ENCODE peak calls at places on chromosomes 1 and 21, in seven cellular contexts. G is immature natural killer cell, Z is iPS DF 6.9, B is tibial nerve, A is ELR, T is Calu3, Y is HCEC 1CT. U is an unnamed sample.

GRCh38 chr1:222995230-222995580 is 147.8 kb downstream of the TLR5 start:
- DNase-seq in A (peak), G (no peak), Z (no peak), T (no peak), Y (no peak), B (no peak), U (no peak)

GRCh38 chr1:1118893-1119220 is 3.0 kb upstream of the C1orf159 start:
- DNase-seq in A (no peak), Z (no peak), Y (no peak), G (no peak), T (no peak), B (no peak), U (no peak)

GRCh38 chr1:246597340-246597739 is 31.1 kb downstream of the CNST start:
- DNase-seq in Y (peak), T (no peak), Z (no peak), G (no peak), B (no peak), A (peak), U (no peak)

GRCh38 chr1:27536767-27537166 is 46.8 kb upstream of the WASF2 start:
- DNase-seq in T (no peak), Z (no peak), A (peak), Y (peak), G (no peak), B (no peak), U (no peak)

GRCh38 chr1:2275796-2276536 is 47.8 kb downstream of the SKI start:
- DNase-seq in B (no peak), G (no peak), A (no peak), Z (no peak), T (no peak), Y (no peak), U (no peak)

GRCh38 chr1:185734929-185735666 is 907 bp downstream of the HMCN1 start:
- DNase-seq in G (no peak), Y (no peak), T (no peak), Z (no peak), B (no peak), A (peak), U (no peak)

GRCh38 chr1:31587720-31588423 is 11.6 kb downstream of the TINAGL1 start:
- DNase-seq in A (peak), Y (no peak), G (no peak), T (peak), B (no peak), Z (no peak), U (no peak)

GRCh38 chr1:6465461-6466005 is 440 bp downstream of the TNFRSF25 start:
- DNase-seq in T (no peak), Y (no peak), A (no peak), Z (no peak), G (no peak), B (no peak), U (peak)

GRCh38 chr1:224759570-224760562 is 143.7 kb downstream of the CNIH3 start:
- DNase-seq in G (no peak), A (no peak), Y (no peak), B (no peak), Z (no peak), T (no peak), U (no peak)

GRCh38 chr1:99669376-99669775 is 23.5 kb downstream of the PALMD start:
- DNase-seq in Z (no peak), G (no peak), B (no peak), T (no peak), Y (no peak), A (no peak), U (no peak)

GRCh38 chr21:25369524-25370300 is 237.6 kb downstream of the MRPL39 start:
- DNase-seq in B (no peak), Z (no peak), A (peak), T (no peak), Y (peak), G (no peak), U (no peak)

GRCh38 chr1:203744008-203744972 is 20.7 kb upstream of the LAX1 start:
- DNase-seq in Z (no peak), A (no peak), G (no peak), Y (no peak), B (peak), T (no peak), U (peak)

GRCh38 chr1:242586355-242586670 is 61.8 kb upstream of the PLD5 start:
- DNase-seq in G (no peak), B (no peak), T (no peak), A (no peak), Y (no peak), Z (no peak), U (no peak)

GRCh38 chr1:180131510-180131909 is 23.2 kb upstream of the QSOX1 start:
- DNase-seq in Z (no peak), G (no peak), A (peak), T (no peak), Y (peak), B (no peak), U (no peak)

GRCh38 chr1:208261874-208262273 is 17.7 kb upstream of the PLXNA2 start:
- DNase-seq in Z (no peak), G (no peak), B (no peak), A (no peak), T (no peak), Y (no peak), U (no peak)

GRCh38 chr1:228037401-228038386 is 30.9 kb downstream of the WNT3A start:
- DNase-seq in G (no peak), A (peak), B (no peak), Y (no peak), Z (no peak), T (peak), U (no peak)

GRCh38 chr1:5501206-5501980 is 490.8 kb downstream of the NPHP4 start:
- DNase-seq in G (no peak), A (no peak), B (no peak), Y (no peak), Z (no peak), T (no peak), U (no peak)

GRCh38 chr1:51636765-51637522 is 20.1 kb downstream of the OSBPL9 start:
- DNase-seq in B (no peak), A (peak), Z (no peak), Y (peak), T (peak), G (no peak), U (no peak)

GRCh38 chr1:41626146-41626545 is 141.7 kb upstream of the EDN2 start:
- DNase-seq in A (peak), G (no peak), B (no peak), T (no peak), Y (no peak), Z (no peak), U (no peak)

GRCh38 chr21:31630062-31630711 is 29.3 kb upstream of the SOD1 start:
- DNase-seq in T (peak), G (no peak), Z (no peak), Y (peak), A (peak), B (no peak), U (no peak)

GRCh38 chr21:45747802-45748445 is 104.4 kb downstream of the PCBP3 start:
- DNase-seq in G (no peak), Y (peak), Z (no peak), B (no peak), T (peak), A (peak), U (no peak)

GRCh38 chr1:158527190-158527815 is 26.9 kb downstream of the OR6Y1 start:
- DNase-seq in Z (no peak), B (no peak), T (no peak), Y (peak), A (peak), G (no peak), U (no peak)

GRCh38 chr1:212774584-212774983 is 17.0 kb downstream of the NSL1 start:
- DNase-seq in G (no peak), B (no peak), T (no peak), A (peak), Y (peak), Z (no peak), U (no peak)

GRCh38 chr1:93623436-93623835 is 58.2 kb downstream of the BCAR3 start:
- DNase-seq in Y (peak), A (peak), T (no peak), B (no peak), Z (no peak), G (no peak), U (no peak)

U was measured in central memory CD4-positive, alpha-beta T cell.